ENCODE peak calls at places on chromosomes 12 and 14, in four cellular contexts. D, W, F and R are unnamed samples. For H3K27me3, the result is how much of the 10 kb centered on the place peaks cover.

GRCh38 chr12:6306599-6307220 is 3.8 kb upstream of the PLEKHG6 start:
- DNase-seq in F (no peak), W (no peak), D (no peak), R (no peak)

GRCh38 chr14:48341069-48341468 is 665.7 kb upstream of the MDGA2 start:
- DNase-seq in D (no peak), F (no peak), W (no peak), R (no peak)

GRCh38 chr12:4763549-4763948 is 43.3 kb downstream of the GALNT8 start:
- DNase-seq in D (peak), F (no peak), W (peak), R (no peak)

GRCh38 chr12:113231275-113232231 is 10.3 kb downstream of the TPCN1 start:
- DNase-seq in F (peak), W (no peak), D (peak), R (peak)

GRCh38 chr14:78968249-78968648 is 798.1 kb downstream of the NRXN3 start:
- DNase-seq in D (no peak), W (no peak), F (no peak), R (no peak)

GRCh38 chr12:50799908-50800307 is 36.0 kb downstream of the ATF1 start:
- DNase-seq in F (no peak), W (no peak), D (no peak), R (no peak)

GRCh38 chr14:71403673-71404072 is 496.4 kb downstream of the PCNX1 start:
- DNase-seq in F (no peak), W (no peak), D (peak), R (peak)

GRCh38 chr12:95773320-95773719 is 17.2 kb downstream of the NTN4 start:
- DNase-seq in W (no peak), D (no peak), F (no peak), R (no peak)

GRCh38 chr14:61562321-61563161 is 132.8 kb upstream of the HIF1A start:
- DNase-seq in D (peak), W (no peak), F (no peak), R (peak)

GRCh38 chr14:101665478-101666078 is 95.9 kb upstream of the PPP2R5C start:
- DNase-seq in F (peak), W (no peak), D (peak), R (peak)

GRCh38 chr14:43898709-43899108 is 608.4 kb downstream of the FSCB start:
- DNase-seq in W (no peak), F (no peak), D (no peak), R (no peak)

GRCh38 chr12:124527861-124528561 is 39.4 kb downstream of the NCOR2 start:
- DNase-seq in W (no peak), D (no peak), F (no peak), R (no peak)

GRCh38 chr14:89851031-89851430 is 103.5 kb downstream of the EFCAB11 start:
- DNase-seq in D (no peak), F (no peak), W (no peak), R (no peak)

GRCh38 chr12:104506691-104507401 is 50.1 kb downstream of the CHST11 start:
- DNase-seq in W (no peak), F (no peak), D (no peak), R (no peak)

GRCh38 chr12:39616251-39616650 is 3.4 kb downstream of the ABCD2 start:
- DNase-seq in D (no peak), F (no peak), W (no peak), R (no peak)

GRCh38 chr14:99325016-99325415 is 53.0 kb upstream of the BCL11B start:
- DNase-seq in W (no peak), D (no peak), F (no peak), R (no peak)

GRCh38 chr12:22008196-22008595 is 37.8 kb upstream of the CMAS start:
- DNase-seq in D (no peak), F (no peak), W (no peak), R (no peak)

GRCh38 chr12:26492406-26492805 is 297.0 kb downstream of the SSPN start:
- DNase-seq in F (no peak), D (no peak), W (no peak), R (no peak)

GRCh38 chr14:85401396-85401795 is 128.5 kb upstream of the FLRT2 start:
- DNase-seq in D (no peak), F (no peak), W (no peak), R (no peak)

GRCh38 chr12:38152816-38153736 is 163.5 kb upstream of the ALG10B start:
- DNase-seq in D (no peak), F (no peak), W (no peak), R (no peak)

GRCh38 chr14:68609012-68609411 is 183.9 kb downstream of the ZFP36L1 start:
- DNase-seq in F (no peak), W (no peak), D (no peak), R (no peak)

GRCh38 chr12:57089259-57090245 is 638 bp downstream of the NAB2 start:
- DNase-seq in D (peak), W (no peak), F (no peak), R (peak)

GRCh38 chr12:117538032-117538690 is 176.7 kb upstream of the NOS1 start:
- DNase-seq in W (no peak), D (no peak), F (no peak), R (no peak)

GRCh38 chr12:117528538-117528937 is 167.1 kb upstream of the NOS1 start:
- DNase-seq in F (no peak), W (no peak), D (no peak), R (no peak)

GRCh38 chr12:117538926-117539325 is 177.5 kb upstream of the NOS1 start:
- DNase-seq in W (no peak), F (no peak), D (no peak), R (no peak)

GRCh38 chr12:117530796-117531195 is 169.4 kb upstream of the NOS1 start:
- DNase-seq in D (no peak), W (no peak), F (no peak), R (no peak)

GRCh38 chr12:117533687-117534086 is 172.3 kb upstream of the NOS1 start:
- DNase-seq in F (no peak), W (no peak), D (no peak), R (no peak)
- H3K27me3 ChIP-seq in F (under half), W (under half), D (under half), R (under half)

DNA sequence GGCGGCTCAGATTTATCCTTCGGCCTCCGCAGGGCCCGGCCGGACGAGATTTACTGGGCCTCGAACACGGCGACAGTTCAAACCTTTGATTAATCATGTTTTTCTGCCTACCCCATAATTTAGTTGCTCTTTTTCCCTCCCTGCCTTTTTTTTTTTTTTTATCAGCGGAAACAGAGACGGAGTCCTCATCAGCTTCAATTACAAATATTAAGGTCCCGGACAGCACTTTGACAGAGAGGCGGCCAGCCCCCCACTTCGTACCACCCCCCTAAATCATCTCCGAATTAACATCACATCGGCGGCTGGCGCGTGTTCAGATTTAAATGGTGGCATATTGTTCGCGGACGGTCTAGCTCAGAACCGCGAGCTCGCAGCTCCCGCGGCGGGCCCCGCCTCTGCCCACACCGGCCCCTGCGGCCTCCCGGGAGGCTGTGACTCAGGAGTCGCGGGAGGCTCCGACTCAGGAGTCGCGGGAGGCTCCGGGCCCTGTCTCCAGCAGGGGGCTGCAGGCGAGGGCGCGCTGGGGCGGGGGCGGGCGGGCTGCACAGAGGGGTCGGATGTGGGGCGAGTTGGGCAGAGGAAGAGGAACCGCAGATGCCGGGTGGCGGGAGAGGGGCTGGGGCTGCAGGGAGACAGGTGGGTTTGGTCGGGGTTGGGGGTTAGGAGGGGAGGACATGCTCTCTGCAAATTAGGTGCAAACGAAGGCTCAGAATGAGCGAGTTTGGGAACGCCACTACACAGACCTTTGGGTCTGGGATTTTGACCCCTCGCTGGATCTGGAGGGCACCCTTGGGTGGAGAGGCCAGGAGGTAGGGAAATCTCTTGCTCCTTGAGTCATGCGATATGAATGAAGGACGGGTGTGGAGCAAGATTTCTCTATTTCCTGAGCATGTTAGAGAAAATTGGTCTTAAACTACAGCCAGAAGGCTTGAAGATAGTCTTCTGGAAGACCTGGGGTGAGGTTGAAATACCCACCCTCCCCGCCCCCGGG is 19.6 kb upstream of the ATP5MC2 start:
- DNase-seq in D (peak), W (no peak), F (no peak), R (peak)
- TF ChIP-seq CTCF in D (no peak), W (no peak), F (peak), R (peak)

GRCh38 chr12:108210001-108210400 is 80.9 kb downstream of the WSCD2 start:
- DNase-seq in D (no peak), F (no peak), W (no peak), R (no peak)
- H3K27ac ChIP-seq in D (no peak), F (no peak), W (no peak), R (no peak)

GRCh38 chr14:36485773-36486172 is 34.3 kb downstream of the NKX2-1 start:
- DNase-seq in W (no peak), F (no peak), D (no peak), R (no peak)
- H3K27me3 ChIP-seq in W (under half), F (under half), D (under half), R (under half)

GRCh38 chr14:77616454-77617229 is at the start of gene SPTLC2:
- DNase-seq in D (peak), F (peak), W (peak), R (peak)
- TF ChIP-seq CTCF in D (peak), F (peak), W (no peak), R (peak)

GRCh38 chr14:93019970-93020369 is 95.8 kb downstream of the ITPK1 start:
- DNase-seq in D (no peak), W (no peak), F (peak), R (no peak)

GRCh38 chr14:93017341-93017797 is 94.4 kb downstream of the CHGA start:
- DNase-seq in D (no peak), F (no peak), W (no peak), R (no peak)

GRCh38 chr14:93018401-93018800 is 95.5 kb downstream of the CHGA start:
- DNase-seq in W (no peak), D (no peak), F (no peak), R (no peak)

GRCh38 chr14:93017898-93018297 is 94.9 kb downstream of the CHGA start:
- DNase-seq in F (no peak), D (no peak), W (no peak), R (no peak)

GRCh38 chr14:93019367-93019843 is 96.3 kb downstream of the ITPK1 start:
- DNase-seq in F (no peak), D (no peak), W (no peak), R (no peak)
- H3K27ac ChIP-seq in F (peak), D (no peak), W (peak), R (no peak)